ENCODE peak calls at places on chromosomes 7 and 10, in five cellular contexts. Q is heart left ventricle, C is pancreas, Z is upper lobe of right lung, D is neural progenitor cell. K is an unnamed sample.

GRCh38 chr10:93208717-93209464 is 135.2 kb downstream of the CYP26A1 start:
- DNase-seq in D (no peak), Z (no peak), Q (no peak), C (no peak), K (no peak)

GRCh38 chr10:132507467-132507955 is 30.1 kb upstream of the INPP5A start:
- DNase-seq in D (no peak), Q (no peak), C (no peak), Z (no peak), K (no peak)

GRCh38 chr7:20790273-20790842 is 3.7 kb upstream of the SP8 start:
- DNase-seq in Q (no peak), C (no peak), Z (no peak), D (no peak), K (no peak)

GRCh38 chr10:132387723-132388210 is 9.2 kb upstream of the PWWP2B start:
- DNase-seq in Q (peak; percentile 90), D (peak; percentile 87), C (peak; percentile 76), Z (peak; percentile 86), K (no peak)

GRCh38 chr10:69349542-69349888 is 67.2 kb downstream of the TACR2 start:
- DNase-seq in C (no peak), Q (no peak), D (no peak), Z (no peak), K (no peak)

GRCh38 chr7:96669812-96670211 is 39.8 kb downstream of the SEM1 start:
- DNase-seq in Q (no peak), C (no peak), Z (no peak), D (no peak), K (no peak)

GRCh38 chr7:82247814-82248433 is 195.7 kb downstream of the CACNA2D1 start:
- DNase-seq in Z (no peak), D (peak; percentile 32), Q (no peak), C (no peak), K (no peak)

GRCh38 chr10:126387931-126388911 is at the start of gene ADAM12:
- DNase-seq in D (peak; percentile 61), Q (no peak), Z (no peak), C (peak; percentile 17), K (no peak)

GRCh38 chr10:45379891-45380540 is 6.0 kb downstream of the ALOX5 start:
- DNase-seq in Z (peak; percentile 81), Q (no peak), D (no peak), C (no peak), K (no peak)

GRCh38 chr10:43257210-43258031 is 9.4 kb downstream of the RASGEF1A start:
- DNase-seq in Z (no peak), Q (peak; percentile 50), D (no peak), C (no peak), K (peak; percentile 69)

GRCh38 chr7:44063894-44064651 is 1.3 kb downstream of the PGAM2 start:
- DNase-seq in Q (peak; percentile 72), D (peak; percentile 48), C (no peak), Z (peak; percentile 59), K (peak; percentile 73)

GRCh38 chr7:7263297-7264230 is 81.2 kb downstream of the C1GALT1 start:
- DNase-seq in Q (no peak), Z (no peak), D (no peak), C (no peak), K (no peak)

DNA sequence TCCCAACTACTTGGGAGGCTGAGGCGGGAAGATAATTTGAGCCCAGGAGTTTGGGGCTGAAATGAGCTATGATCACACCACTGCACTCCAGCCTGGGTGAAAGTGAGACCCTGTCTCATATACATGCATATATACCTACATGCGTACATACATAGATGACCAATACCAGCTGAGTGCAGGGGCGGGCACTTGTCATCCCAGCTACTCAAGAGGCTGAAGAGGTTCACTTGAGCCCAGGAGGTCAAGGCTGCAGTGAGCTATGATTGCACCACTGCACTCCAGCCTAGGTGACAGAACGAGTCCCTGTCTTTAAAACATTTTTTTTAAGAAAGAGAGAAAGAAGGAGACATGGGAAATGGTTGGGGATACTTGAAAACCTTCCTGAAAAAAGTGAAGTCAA is 17.4 kb upstream of the PROSER2 start:
- DNase-seq in Z (no peak), D (no peak), Q (no peak), C (no peak), K (no peak)
- H3K27ac ChIP-seq in Z (no peak overlapping the region), D (no peak overlapping the region), Q (no peak overlapping the region), C (no peak overlapping the region), K (no peak overlapping the region)

GRCh38 chr10:46517541-46517940 is 38.9 kb downstream of the GPRIN2 start:
- DNase-seq in Z (no peak), Q (no peak), D (no peak), C (no peak), K (no peak)
- TF ChIP-seq CTCF in Z (no peak), Q (no peak), D (no peak), C (no peak), K (no peak)

GRCh38 chr7:3067606-3068005 is 23.9 kb upstream of the CARD11 start:
- DNase-seq in C (no peak), Z (no peak), D (no peak), Q (no peak), K (no peak)

GRCh38 chr7:3070908-3071307 is 27.2 kb upstream of the CARD11 start:
- DNase-seq in D (no peak), Z (no peak), C (no peak), Q (no peak), K (no peak)

GRCh38 chr7:3068568-3068967 is 24.9 kb upstream of the CARD11 start:
- DNase-seq in Z (no peak), D (no peak), C (no peak), Q (no peak), K (no peak)

GRCh38 chr7:3067193-3067592 is 23.5 kb upstream of the CARD11 start:
- DNase-seq in Z (no peak), D (no peak), Q (no peak), C (no peak), K (no peak)

DNA sequence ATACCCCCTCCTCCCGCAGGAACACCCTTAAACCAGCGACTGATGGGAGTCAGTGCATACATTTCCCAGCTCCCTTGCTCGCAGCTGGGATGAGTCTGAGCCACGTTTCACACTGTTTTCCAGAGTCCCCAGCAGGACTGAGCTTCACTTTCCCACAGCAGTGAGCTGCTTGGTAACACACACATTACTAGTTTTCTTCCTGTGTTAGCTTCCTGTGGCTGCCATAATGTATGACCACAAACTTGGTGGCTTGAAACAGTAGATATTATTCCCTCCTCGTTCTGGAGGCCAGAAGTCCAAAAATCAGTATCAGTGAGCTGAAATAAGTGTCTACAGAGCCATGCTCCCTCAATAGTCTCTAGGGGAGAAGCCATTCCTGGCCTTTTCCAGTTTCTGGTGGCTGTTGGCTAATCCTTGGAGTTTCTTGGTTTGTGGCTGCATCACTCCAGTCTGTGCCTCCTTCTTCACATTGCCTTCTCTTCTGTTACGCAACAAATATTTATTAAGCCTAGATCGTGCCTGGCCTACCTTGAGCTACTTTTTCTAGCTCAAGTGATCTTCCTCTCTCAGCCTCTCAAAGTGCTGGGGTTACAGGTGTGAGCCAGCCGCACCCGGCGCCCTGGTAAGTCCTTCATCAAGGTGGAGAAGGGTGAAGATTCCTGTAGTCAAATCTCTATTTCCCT is 26.2 kb upstream of the CARD11 start:
- DNase-seq in Z (no peak), Q (no peak), C (no peak), D (no peak), K (no peak)
- H3K4me3 ChIP-seq in Z (no peak overlapping the region), Q (no peak overlapping the region), C (no peak overlapping the region), D (no peak overlapping the region), K (no peak overlapping the region)

DNA sequence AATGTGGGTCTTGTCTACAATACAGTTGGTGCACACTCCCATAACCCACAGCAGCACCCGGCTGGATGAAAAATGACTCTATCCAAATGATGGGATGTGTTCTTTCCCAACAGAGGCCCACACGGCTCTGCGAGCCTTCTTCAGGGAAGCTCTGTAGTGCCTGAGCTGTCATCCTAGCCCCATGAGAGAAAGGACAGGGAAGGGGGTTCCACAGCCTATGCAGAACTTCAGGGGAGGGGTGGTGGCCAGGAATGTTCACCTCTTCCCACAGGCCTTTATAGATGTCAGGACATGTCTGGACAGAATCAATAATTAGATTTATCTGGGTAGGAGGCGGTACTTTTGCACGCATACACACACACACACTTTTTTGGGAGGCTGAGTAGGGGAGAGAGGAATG is 109.0 kb downstream of the JCAD start:
- DNase-seq in Q (no peak), C (no peak), Z (no peak), D (no peak), K (no peak)
- H3K27ac ChIP-seq in Q (no peak overlapping the region), C (no peak overlapping the region), Z (no peak overlapping the region), D (no peak overlapping the region), K (peak overlapping the region; percentile 93)

GRCh38 chr10:65894379-65894778 is 1031.5 kb upstream of the LRRTM3 start:
- DNase-seq in Q (no peak), Z (no peak), C (no peak), D (no peak), K (no peak)

GRCh38 chr10:65898055-65898454 is 1027.8 kb upstream of the LRRTM3 start:
- DNase-seq in C (no peak), D (no peak), Z (no peak), Q (no peak), K (no peak)

GRCh38 chr10:65903620-65904019 is 1022.2 kb upstream of the LRRTM3 start:
- DNase-seq in D (no peak), C (no peak), Q (no peak), Z (no peak), K (no peak)

DNA sequence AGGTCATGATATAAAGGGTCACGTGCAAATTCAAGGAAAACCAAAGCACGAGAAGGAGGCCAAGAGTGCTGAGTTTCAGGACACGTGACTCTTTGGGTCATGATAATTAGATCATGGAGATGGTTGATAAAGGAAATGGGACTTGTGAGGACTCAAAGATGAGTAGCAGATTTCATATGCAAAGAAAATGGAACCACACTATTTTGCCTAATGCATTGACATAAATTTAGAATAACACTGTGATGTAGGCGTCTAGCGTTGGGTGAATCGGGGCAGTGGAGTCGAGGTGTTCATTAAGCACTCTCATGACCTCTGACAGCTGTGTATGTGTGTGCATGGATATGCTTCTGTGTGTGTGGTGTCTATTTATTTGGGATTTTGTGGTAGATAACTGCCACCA is 1025.6 kb upstream of the LRRTM3 start:
- DNase-seq in C (no peak), D (no peak), Z (no peak), Q (no peak), K (no peak)
- TF ChIP-seq CTCF in C (no peak), D (no peak), Z (no peak), Q (no peak), K (no peak)

GRCh38 chr7:149321978-149322541 is 60.1 kb downstream of the ZNF783 start:
- DNase-seq in Z (no peak), Q (no peak), D (no peak), C (no peak), K (no peak)
- H3K4me3 ChIP-seq in Z (peak overlapping the region; percentile 27), Q (no peak overlapping the region), D (no peak overlapping the region), C (no peak overlapping the region), K (peak overlapping the region; percentile 68)

GRCh38 chr10:79483299-79483698 is 29.0 kb upstream of the EIF5AL1 start:
- DNase-seq in C (no peak), D (no peak), Q (no peak), Z (no peak), K (no peak)
- H3K27ac ChIP-seq in C (no peak overlapping the region), D (no peak overlapping the region), Q (no peak overlapping the region), Z (peak overlapping the region; percentile 59), K (peak overlapping the region; percentile 25)